ENCODE peak calls at places on chromosomes 1 and 21, in four cellular contexts. W is cardiac muscle cell; T is activated T-helper 2 cell treated with anti-CD3 and anti-CD28 coated beads, Interferon-gamma antibody, Interleukin-2, Interleukin-4, amounts not matched to agents 10 μg/mL and 5 μg/mL and 100 μg/mL, durations not matched to agents 14 hours and 24 hours and 36 hours; G is nephron progenitor cell. J is an unnamed sample.

GRCh38 chr1:75797273-75797588 is 549 bp downstream of the MSH4 start:
- DNase-seq in W (no peak), T (no peak), G (no peak), J (no peak)

GRCh38 chr1:12437629-12438028 is 180.4 kb downstream of the DHRS3 start:
- DNase-seq in W (no peak), T (no peak), G (no peak), J (no peak)

GRCh38 chr21:46554431-46555224 is 50.3 kb downstream of the S100B start:
- DNase-seq in W (no peak), T (no peak), G (no peak), J (no peak)

GRCh38 chr1:210288106-210288505 is 40.6 kb upstream of the HHAT start:
- DNase-seq in W (no peak), T (no peak), G (no peak), J (no peak)

GRCh38 chr1:109919271-109919670 is 8.6 kb downstream of the CSF1 start:
- DNase-seq in W (no peak), T (no peak), G (no peak), J (no peak)

GRCh38 chr1:37793773-37794371 is at the start of gene MANEAL:
- DNase-seq in W (peak), T (peak), G (peak), J (peak)

GRCh38 chr1:186763107-186763506 is 65.6 kb upstream of the PLA2G4A start:
- DNase-seq in W (no peak), T (no peak), G (no peak), J (no peak)

GRCh38 chr21:35212393-35213127 is 163.5 kb upstream of the RUNX1 start:
- DNase-seq in W (no peak), T (no peak), G (no peak), J (no peak)

GRCh38 chr1:170959385-170959784 is 24.1 kb downstream of the MROH9 start:
- DNase-seq in W (no peak), T (no peak), G (no peak), J (no peak)

J was measured in G401.